ENCODE peak calls at places on chromosomes 7 and 10, in six cellular contexts. K, T, Z, Q, C and R are unnamed samples.

GRCh38 chr7:93159490-93159889 is 11.3 kb upstream of the SAMD9L start:
- DNase-seq in T (no peak), C (no peak), Q (no peak), K (no peak), Z (no peak), R (no peak)

GRCh38 chr10:30373596-30374327 is 24.7 kb upstream of the MTPAP start:
- DNase-seq in Z (no peak), T (no peak), K (no peak), Q (no peak), C (no peak), R (no peak)

GRCh38 chr10:25869609-25870008 is 64.4 kb upstream of the MYO3A start:
- DNase-seq in C (no peak), K (no peak), Q (no peak), Z (no peak), T (no peak), R (no peak)

GRCh38 chr7:48255046-48255445 is 83.8 kb downstream of the ABCA13 start:
- DNase-seq in K (no peak), T (no peak), C (no peak), Q (peak), Z (peak), R (no peak)

GRCh38 chr7:129607471-129608120 is 3.9 kb upstream of the NRF1 start:
- DNase-seq in Q (peak), K (peak), C (peak), T (peak), Z (peak), R (peak)

GRCh38 chr10:130108934-130109604 is 1.6 kb downstream of the C10orf143 start:
- DNase-seq in Z (no peak), Q (no peak), T (no peak), K (no peak), C (peak), R (no peak)

GRCh38 chr7:151882734-151883133 is 5.8 kb upstream of the PRKAG2 start:
- DNase-seq in K (no peak), C (no peak), T (no peak), Z (no peak), Q (no peak), R (no peak)

GRCh38 chr7:157466473-157467261 is 129.9 kb downstream of the DNAJB6 start:
- DNase-seq in Z (no peak), Q (no peak), K (no peak), C (no peak), T (no peak), R (no peak)

GRCh38 chr7:155916926-155917655 is 104.8 kb upstream of the SHH start:
- DNase-seq in Z (no peak), K (peak), T (no peak), Q (no peak), C (no peak), R (no peak)

GRCh38 chr7:157444011-157444842 is 107.4 kb downstream of the DNAJB6 start:
- DNase-seq in K (no peak), Q (no peak), Z (no peak), C (no peak), T (no peak), R (no peak)

GRCh38 chr7:141630621-141631020 is 71.3 kb downstream of the DENND11 start:
- DNase-seq in C (no peak), K (no peak), Z (no peak), T (no peak), Q (no peak), R (no peak)

GRCh38 chr7:106807474-106807873 is 57.6 kb upstream of the PIK3CG start:
- DNase-seq in C (no peak), Q (no peak), Z (no peak), K (no peak), T (no peak), R (no peak)

GRCh38 chr10:70845261-70845660 is 29.5 kb downstream of the SGPL1 start:
- DNase-seq in Z (no peak), Q (no peak), C (no peak), T (no peak), K (no peak), R (no peak)

GRCh38 chr10:130519791-130520190 is 383.6 kb downstream of the GLRX3 start:
- DNase-seq in K (no peak), T (no peak), C (no peak), Z (no peak), Q (peak), R (no peak)

GRCh38 chr7:19114591-19114855 is 2.9 kb downstream of the TWIST1 start:
- DNase-seq in T (no peak), K (peak), Q (no peak), C (no peak), Z (peak), R (no peak)

GRCh38 chr7:24704311-24704710 is 53.0 kb downstream of the GSDME start:
- DNase-seq in Q (no peak), Z (no peak), T (no peak), C (no peak), K (no peak), R (no peak)

GRCh38 chr7:142696456-142697179 is 52.7 kb upstream of the PRSS1 start:
- DNase-seq in K (no peak), T (peak), Z (no peak), Q (no peak), C (no peak), R (no peak)

GRCh38 chr10:44998146-44998631 is 2.5 kb upstream of the ZNF22 start:
- DNase-seq in Z (no peak), K (no peak), T (no peak), C (no peak), Q (no peak), R (no peak)

GRCh38 chr7:128164061-128164954 is 76.8 kb upstream of the LEP start:
- DNase-seq in T (peak), Z (peak), K (peak), C (no peak), Q (no peak), R (no peak)

GRCh38 chr10:82922046-82922445 is 1047.1 kb downstream of the NRG3 start:
- DNase-seq in Q (peak), K (no peak), C (no peak), T (no peak), Z (no peak), R (no peak)

GRCh38 chr10:103663802-103664201 is 170.3 kb downstream of the NEURL1 start:
- DNase-seq in K (no peak), T (no peak), C (no peak), Q (no peak), Z (peak), R (no peak)

GRCh38 chr7:67309764-67310548 is 313.3 kb downstream of the TYW1 start:
- DNase-seq in C (no peak), T (no peak), Q (no peak), K (no peak), Z (peak), R (no peak)

GRCh38 chr10:98308602-98309365 is 40.8 kb upstream of the LOXL4 start:
- DNase-seq in Q (no peak), T (peak), K (no peak), Z (no peak), C (no peak), R (peak)

GRCh38 chr10:627032-627992 is 62.2 kb downstream of the DIP2C start:
- DNase-seq in Z (no peak), Q (no peak), C (no peak), T (no peak), K (no peak), R (no peak)

GRCh38 chr7:150955519-150956394 is 22.4 kb downstream of the KCNH2 start:
- DNase-seq in C (no peak), T (peak), Q (no peak), K (no peak), Z (peak), R (peak)

GRCh38 chr10:52451817-52452216 is 137.7 kb downstream of the DKK1 start:
- DNase-seq in Q (no peak), K (peak), Z (peak), C (no peak), T (no peak), R (no peak)

GRCh38 chr10:550665-551460 is 138.6 kb downstream of the DIP2C start:
- DNase-seq in K (no peak), Z (no peak), C (no peak), T (no peak), Q (no peak), R (no peak)

GRCh38 chr7:4178416-4178815 is 503.7 kb upstream of the FOXK1 start:
- DNase-seq in Z (no peak), C (no peak), K (no peak), T (no peak), Q (no peak), R (no peak)

GRCh38 chr10:110619514-110619913 is 24.6 kb upstream of the RBM20 start:
- DNase-seq in Q (no peak), K (no peak), C (no peak), Z (no peak), T (no peak), R (no peak)

GRCh38 chr10:71084061-71084817 is 128.1 kb upstream of the UNC5B start:
- DNase-seq in Z (no peak), C (no peak), Q (no peak), K (no peak), T (no peak), R (no peak)

GRCh38 chr10:91616124-91616523 is 16.7 kb downstream of the PPP1R3C start:
- DNase-seq in K (no peak), C (no peak), Z (no peak), Q (no peak), T (no peak), R (no peak)

GRCh38 chr7:141706394-141707064 is 1.6 kb upstream of the WEE2 start:
- DNase-seq in K (no peak), Q (no peak), T (no peak), C (no peak), Z (no peak), R (no peak)

GRCh38 chr7:133429371-133429770 is 176.5 kb downstream of the EXOC4 start:
- DNase-seq in Q (no peak), C (no peak), K (no peak), Z (no peak), T (no peak), R (no peak)

GRCh38 chr10:329361-330099 is 194.3 kb downstream of the ZMYND11 start:
- DNase-seq in Z (peak), T (peak), C (peak), Q (peak), K (peak), R (no peak)

GRCh38 chr10:7511612-7512011 is 100.8 kb upstream of the SFMBT2 start:
- DNase-seq in Z (no peak), C (no peak), T (no peak), K (no peak), Q (no peak), R (peak)

GRCh38 chr10:7513455-7513854 is 102.6 kb upstream of the SFMBT2 start:
- DNase-seq in Z (no peak), Q (no peak), K (peak), C (no peak), T (no peak), R (no peak)

GRCh38 chr10:7513936-7514335 is 103.1 kb upstream of the SFMBT2 start:
- DNase-seq in Z (no peak), C (no peak), Q (no peak), K (no peak), T (no peak), R (no peak)

GRCh38 chr10:7515549-7515948 is 104.7 kb upstream of the SFMBT2 start:
- DNase-seq in Q (no peak), K (no peak), T (no peak), C (no peak), Z (no peak), R (no peak)

DNA sequence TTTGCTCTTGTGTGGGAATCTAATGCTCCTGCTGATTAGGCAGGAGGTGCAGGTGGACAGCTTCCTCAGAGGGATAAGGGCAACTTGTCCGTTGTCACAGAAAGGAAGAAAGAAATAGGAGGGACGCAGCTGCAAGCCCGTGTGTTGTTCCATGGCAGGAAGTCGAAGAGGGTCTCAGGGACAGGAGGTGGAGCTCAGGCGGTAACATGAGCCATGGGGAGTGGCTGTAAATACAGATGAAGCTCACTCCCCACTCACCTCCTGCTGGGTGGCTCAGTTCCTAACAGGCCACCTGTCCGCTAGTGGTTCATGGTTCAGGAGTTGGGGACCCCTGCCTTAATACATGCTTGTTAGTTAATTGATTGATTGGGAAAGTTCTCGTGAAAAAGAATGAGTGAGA is 101.7 kb upstream of the SFMBT2 start:
- DNase-seq in T (peak), Q (no peak), Z (no peak), C (peak), K (no peak), R (no peak)
- TF ChIP-seq EZH2phosphoT487 in T (no peak), Q (no peak), Z (no peak), C (no peak), K (no peak), R (no peak)

DNA sequence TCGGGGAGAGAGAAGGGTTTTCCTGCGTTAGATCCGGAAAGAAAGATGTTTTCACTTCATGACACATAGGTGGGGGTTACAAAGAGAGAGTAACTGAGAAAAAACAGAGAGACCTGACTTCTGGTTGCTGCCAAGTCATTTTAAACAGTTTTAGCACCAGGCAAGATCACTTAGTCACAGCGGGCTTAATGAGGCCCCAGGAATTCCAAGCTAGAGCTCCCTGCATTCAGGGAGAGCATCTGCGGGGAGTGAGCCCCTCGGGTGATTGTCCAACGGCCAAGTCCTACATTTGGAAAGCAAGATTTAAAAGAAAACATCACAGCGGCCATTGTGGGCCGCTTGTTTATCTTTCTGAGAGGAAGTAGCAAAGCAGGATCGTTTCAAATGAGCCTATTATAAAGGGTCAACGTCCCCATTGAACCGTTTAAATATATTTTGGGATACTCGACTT is 78.5 kb downstream of the ARHGAP22 start:
- DNase-seq in Z (peak), C (no peak), K (no peak), T (no peak), Q (no peak), R (no peak)
- TF ChIP-seq EZH2phosphoT487 in Z (no peak), C (no peak), K (no peak), T (no peak), Q (no peak), R (no peak)

GRCh38 chr7:139423091-139423490 is 60.4 kb downstream of the KLRG2 start:
- DNase-seq in K (no peak), Q (no peak), C (no peak), T (no peak), Z (no peak), R (no peak)
- TF ChIP-seq EZH2phosphoT487 in K (no peak), Q (no peak), C (no peak), T (no peak), Z (no peak), R (no peak)

GRCh38 chr10:60388709-60389241 is 900 bp downstream of the ANK3 start:
- DNase-seq in K (peak), C (no peak), Q (no peak), T (peak), Z (no peak), R (no peak)
- TF ChIP-seq EZH2phosphoT487 in K (no peak), C (no peak), Q (no peak), T (no peak), Z (no peak), R (no peak)

GRCh38 chr10:31650010-31650409 is 278.6 kb downstream of the ARHGAP12 start:
- DNase-seq in T (no peak), Q (no peak), C (no peak), Z (peak), K (peak), R (peak)
- TF ChIP-seq EZH2phosphoT487 in T (no peak), Q (no peak), C (no peak), Z (no peak), K (no peak), R (no peak)